ENCODE peak calls at places on chromosomes 16 and 17, in nine cellular contexts. V, A, D, Z, J, Y, R, X and N are unnamed samples.

GRCh38 chr16:89945654-89946053 is 2.9 kb upstream of the DEF8 start:
- DNase-seq in V (no peak), A (peak), D (no peak), Z (no peak), J (no peak), Y (no peak), R (peak), X (no peak), N (no peak)

GRCh38 chr16:590165-590874 is 454 bp downstream of the RAB40C start:
- DNase-seq in V (no peak), A (peak), D (peak), Z (peak), J (no peak), Y (no peak), R (peak), X (no peak), N (peak)

GRCh38 chr16:86362155-86362849 is 148.0 kb upstream of the FOXF1 start:
- DNase-seq in V (no peak), A (no peak), D (no peak), Z (no peak), J (no peak), Y (no peak), R (no peak), X (no peak), N (no peak)

GRCh38 chr17:13544755-13545154 is 57.0 kb downstream of the HS3ST3A1 start:
- DNase-seq in V (no peak), A (no peak), D (peak), Z (peak), J (no peak), Y (no peak), R (no peak), X (no peak), N (no peak)

GRCh38 chr16:53052519-53053501 is at the start of gene CHD9NB:
- DNase-seq in V (no peak), A (peak), D (peak), Z (peak), J (peak), Y (no peak), R (no peak), X (no peak), N (peak)

GRCh38 chr16:86011532-86011931 is 112.6 kb downstream of the IRF8 start:
- DNase-seq in V (no peak), A (no peak), D (no peak), Z (no peak), J (peak), Y (no peak), R (no peak), X (no peak), N (no peak)

GRCh38 chr16:28258571-28258970 is 33.8 kb upstream of the SBK1 start:
- DNase-seq in V (peak), A (no peak), D (peak), Z (peak), J (no peak), Y (no peak), R (no peak), X (no peak), N (peak)

GRCh38 chr16:54974391-54974790 is 43.7 kb downstream of the IRX5 start:
- DNase-seq in V (no peak), A (no peak), D (no peak), Z (no peak), J (no peak), Y (no peak), R (no peak), X (no peak), N (no peak)

GRCh38 chr16:65125871-65126270 is 4.0 kb upstream of the CDH11 start:
- DNase-seq in V (no peak), A (peak), D (peak), Z (no peak), J (no peak), Y (no peak), R (no peak), X (peak), N (peak)

GRCh38 chr17:19470529-19471261 is 59.7 kb downstream of the RNF112 start:
- DNase-seq in V (peak), A (no peak), D (no peak), Z (no peak), J (no peak), Y (peak), R (peak), X (peak), N (no peak)

GRCh38 chr17:81364278-81365147 is 30.7 kb upstream of the BAHCC1 start:
- DNase-seq in V (no peak), A (no peak), D (no peak), Z (no peak), J (no peak), Y (no peak), R (no peak), X (no peak), N (no peak)

GRCh38 chr17:57455063-57455914 is 199.0 kb downstream of the MSI2 start:
- DNase-seq in V (no peak), A (peak), D (no peak), Z (no peak), J (peak), Y (no peak), R (no peak), X (no peak), N (peak)

GRCh38 chr17:13596241-13596941 is 5.3 kb downstream of the HS3ST3A1 start:
- DNase-seq in V (no peak), A (no peak), D (no peak), Z (no peak), J (no peak), Y (no peak), R (no peak), X (no peak), N (peak)

GRCh38 chr17:48102700-48103378 is 1.6 kb upstream of the CBX1 start:
- DNase-seq in V (no peak), A (no peak), D (no peak), Z (no peak), J (no peak), Y (no peak), R (no peak), X (no peak), N (no peak)

GRCh38 chr17:38605852-38606645 is at the start of gene SRCIN1:
- DNase-seq in V (peak), A (peak), D (no peak), Z (peak), J (peak), Y (no peak), R (peak), X (peak), N (no peak)

GRCh38 chr16:4306439-4307214 is 9.2 kb upstream of the GLIS2 start:
- DNase-seq in V (no peak), A (no peak), D (no peak), Z (no peak), J (peak), Y (no peak), R (no peak), X (no peak), N (no peak)
- H3K4me3 ChIP-seq in V (peak), A (peak), D (peak), Z (peak), J (peak), Y (peak), R (peak), X (no peak), N (peak)

GRCh38 chr17:8380049-8380448 is 2.9 kb downstream of the RPL26 start:
- DNase-seq in V (no peak), A (no peak), D (no peak), Z (no peak), J (no peak), Y (no peak), R (no peak), X (no peak), N (no peak)

GRCh38 chr17:8382052-8382879 is 727 bp downstream of the RPL26 start:
- DNase-seq in V (no peak), A (no peak), D (no peak), Z (no peak), J (peak), Y (no peak), R (no peak), X (no peak), N (peak)

GRCh38 chr17:8382880-8383142 is 182 bp downstream of the RPL26 start:
- DNase-seq in V (no peak), A (no peak), D (no peak), Z (no peak), J (no peak), Y (no peak), R (no peak), X (no peak), N (no peak)

GRCh38 chr17:8384801-8385335 is 1.9 kb upstream of the RPL26 start:
- DNase-seq in V (no peak), A (peak), D (peak), Z (peak), J (no peak), Y (peak), R (no peak), X (no peak), N (peak)

DNA sequence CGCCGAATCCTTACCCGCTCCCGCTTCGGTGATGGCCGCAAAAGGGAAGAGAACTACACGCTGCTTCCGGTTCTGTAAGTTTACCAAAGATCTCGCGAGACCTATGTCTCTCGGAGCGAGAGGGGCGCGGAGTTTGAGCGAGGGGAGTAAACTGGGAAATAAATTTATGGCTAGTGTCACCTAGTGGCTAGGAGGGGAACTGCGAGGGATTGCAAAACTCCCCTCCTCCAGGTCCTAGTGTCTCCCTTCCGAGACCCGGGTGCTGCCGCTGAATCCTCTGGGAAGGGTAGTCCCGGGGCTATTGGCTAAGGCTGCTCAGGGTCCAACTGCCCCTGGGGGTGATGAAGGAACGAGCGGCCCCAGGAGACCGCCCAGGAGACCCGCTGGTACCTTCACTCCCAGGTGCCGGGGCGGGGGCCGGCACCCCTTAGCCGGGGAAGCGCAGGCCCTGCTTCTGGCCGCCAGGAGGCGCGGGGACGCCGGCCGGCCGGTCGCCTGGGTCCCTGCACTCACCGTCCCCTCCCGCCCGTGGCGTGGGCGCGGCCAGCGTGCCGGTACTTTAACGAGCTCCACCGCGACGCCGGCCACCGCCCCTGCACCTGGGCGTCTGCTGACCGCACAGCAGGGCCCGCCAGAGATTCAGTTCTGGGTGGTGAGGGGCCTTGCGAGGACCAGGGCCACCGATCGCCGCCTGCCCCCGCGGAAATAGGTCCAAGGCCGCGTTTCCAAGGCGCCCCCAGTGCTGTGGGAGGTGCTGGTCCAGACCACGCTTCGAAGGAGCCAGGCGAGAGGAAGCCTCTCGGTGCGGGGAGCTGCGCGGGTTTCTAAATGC is at the start of gene RPL26:
- DNase-seq in V (peak), A (peak), D (peak), Z (peak), J (peak), Y (peak), R (peak), X (peak), N (peak)
- TF ChIP-seq CTCF in V (peak), A (peak), D (peak), Z (peak), J (peak), Y (peak), R (peak), X (peak), N (peak)

GRCh38 chr16:70681382-70682238 is 4.2 kb downstream of the MTSS2 start:
- DNase-seq in V (peak), A (peak), D (no peak), Z (no peak), J (no peak), Y (no peak), R (no peak), X (no peak), N (no peak)
- H3K4me3 ChIP-seq in V (peak), A (peak), D (no peak), Z (peak), J (no peak), Y (peak), R (no peak), X (no peak), N (no peak)

DNA sequence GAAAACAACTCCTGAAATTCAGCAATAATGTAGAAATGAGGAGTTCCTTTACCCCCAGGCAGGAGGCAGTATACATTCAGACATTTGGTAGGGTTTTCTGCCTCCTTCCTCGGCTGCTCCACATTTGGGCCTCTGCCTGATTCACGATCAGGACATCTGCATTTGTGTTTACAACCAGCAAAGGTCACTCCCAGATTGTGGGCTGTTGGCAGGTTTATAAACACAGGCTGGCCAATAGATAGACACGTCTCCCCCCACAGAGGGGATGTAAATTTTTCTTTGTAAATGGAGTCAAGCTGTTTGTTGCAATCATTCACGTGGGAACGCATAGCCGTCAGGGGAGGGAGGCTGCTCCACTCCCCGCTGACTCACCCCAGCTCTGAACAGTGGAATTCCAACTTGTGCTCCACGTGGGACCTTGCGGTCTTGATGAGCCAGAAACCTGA is 252.1 kb upstream of the N4BP1 start:
- DNase-seq in V (no peak), A (peak), D (no peak), Z (peak), J (no peak), Y (no peak), R (no peak), X (peak), N (peak)
- TF ChIP-seq CTCF in V (no peak), A (no peak), D (no peak), Z (peak), J (peak), Y (no peak), R (no peak), X (peak), N (no peak)

DNA sequence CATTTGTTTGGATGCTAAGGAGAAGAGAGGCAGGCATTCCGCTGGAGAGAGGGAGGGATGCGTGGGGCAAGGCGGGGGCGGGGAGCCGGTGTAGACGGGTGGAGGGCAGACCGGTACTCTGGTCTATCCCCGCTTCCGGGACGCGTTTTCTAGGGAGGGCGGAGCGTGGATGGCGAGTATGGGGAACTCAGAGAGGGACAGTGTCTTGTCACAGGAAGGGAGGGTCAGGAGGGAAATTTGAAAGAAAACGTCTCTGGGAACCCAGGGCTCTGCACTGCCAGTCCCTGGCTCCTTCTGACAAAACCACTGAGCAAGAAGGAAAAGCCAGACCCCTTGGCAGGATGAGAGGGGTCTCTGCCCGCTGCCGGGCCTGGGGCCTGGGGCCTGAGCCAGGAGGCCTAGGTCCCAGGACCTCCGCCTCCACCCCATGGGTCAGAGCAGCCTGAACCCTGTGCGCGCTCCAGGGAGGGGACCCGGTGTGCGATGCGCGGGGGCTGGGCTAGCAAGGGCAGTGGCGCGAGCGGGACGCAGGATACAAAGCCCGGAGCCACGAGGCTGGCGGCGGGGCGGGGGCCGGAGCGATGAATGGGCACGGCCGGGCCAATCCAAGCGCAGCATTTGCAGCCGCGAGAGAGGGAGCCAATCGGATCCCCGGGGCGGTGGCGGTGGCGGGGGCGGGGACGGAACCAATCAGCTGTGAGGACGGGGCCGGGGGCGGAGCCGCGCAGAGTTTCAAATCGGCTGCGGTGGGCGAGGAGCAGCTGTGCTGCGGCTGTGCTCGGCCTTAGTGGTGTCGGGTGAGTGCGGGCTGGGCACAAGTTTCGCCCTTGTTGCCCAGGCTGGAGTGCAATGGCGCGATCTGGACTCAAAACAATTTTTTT is at the start of gene PIMREG:
- DNase-seq in V (peak), A (peak), D (peak), Z (peak), J (peak), Y (peak), R (peak), X (peak), N (peak)
- H3K4me3 ChIP-seq in V (peak), A (peak), D (peak), Z (peak), J (peak), Y (peak), R (peak), X (peak), N (peak)

GRCh38 chr17:42775534-42776098 is 2.4 kb downstream of the VPS25 start:
- DNase-seq in V (no peak), A (no peak), D (peak), Z (no peak), J (peak), Y (no peak), R (no peak), X (no peak), N (peak)

GRCh38 chr17:42772945-42773289 is 332 bp upstream of the VPS25 start:
- DNase-seq in V (no peak), A (no peak), D (no peak), Z (no peak), J (no peak), Y (no peak), R (no peak), X (no peak), N (no peak)

GRCh38 chr17:42778570-42778969 is 1.8 kb upstream of the WNK4 start:
- DNase-seq in V (no peak), A (no peak), D (no peak), Z (no peak), J (no peak), Y (no peak), R (no peak), X (no peak), N (no peak)

GRCh38 chr17:42774066-42774750 is 959 bp downstream of the VPS25 start:
- DNase-seq in V (no peak), A (peak), D (peak), Z (no peak), J (no peak), Y (no peak), R (no peak), X (no peak), N (peak)

GRCh38 chr17:42773290-42774035 is at the start of gene VPS25:
- DNase-seq in V (peak), A (peak), D (peak), Z (peak), J (peak), Y (peak), R (peak), X (peak), N (peak)
- TF ChIP-seq CTCF in V (peak), A (peak), D (peak), Z (peak), J (no peak), Y (no peak), R (peak), X (peak), N (peak)

GRCh38 chr16:22861585-22861984 is 47.6 kb downstream of the HS3ST2 start:
- DNase-seq in V (no peak), A (no peak), D (no peak), Z (no peak), J (no peak), Y (no peak), R (peak), X (no peak), N (no peak)

GRCh38 chr16:22859925-22860324 is 46.0 kb downstream of the HS3ST2 start:
- DNase-seq in V (no peak), A (no peak), D (no peak), Z (no peak), J (no peak), Y (no peak), R (no peak), X (no peak), N (no peak)

GRCh38 chr16:22855231-22855630 is 41.3 kb downstream of the HS3ST2 start:
- DNase-seq in V (no peak), A (no peak), D (no peak), Z (no peak), J (no peak), Y (no peak), R (no peak), X (no peak), N (no peak)

DNA sequence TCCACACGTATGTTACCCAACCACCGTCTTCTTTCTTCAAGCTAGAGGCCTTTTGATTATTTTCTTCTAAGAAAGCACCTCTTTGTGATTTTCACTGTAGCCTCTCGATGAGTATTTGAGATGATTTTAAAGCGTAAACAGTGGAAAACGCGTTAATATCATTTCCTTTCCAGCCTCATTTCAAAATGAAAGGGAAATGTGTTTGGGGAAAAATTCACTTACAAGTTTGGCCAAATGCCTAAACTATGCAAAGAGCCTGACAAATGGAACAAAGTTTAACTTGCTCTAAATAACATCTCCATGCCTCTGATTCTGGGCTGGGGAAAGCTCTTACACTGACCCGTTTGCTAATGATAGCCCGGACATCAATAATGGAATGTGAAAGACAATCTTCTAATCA is 43.3 kb downstream of the HS3ST2 start:
- DNase-seq in V (no peak), A (no peak), D (no peak), Z (no peak), J (no peak), Y (no peak), R (no peak), X (no peak), N (no peak)
- H3K4me3 ChIP-seq in V (no peak), A (no peak), D (no peak), Z (no peak), J (no peak), Y (no peak), R (no peak), X (no peak), N (no peak)

GRCh38 chr16:62077998-62078397 is 41.8 kb upstream of the CDH8 start:
- DNase-seq in V (no peak), A (peak), D (no peak), Z (no peak), J (peak), Y (no peak), R (no peak), X (no peak), N (no peak)
- TF ChIP-seq CTCF in V (no peak), A (peak), D (no peak), Z (peak), J (peak), Y (no peak), R (peak), X (no peak), N (peak)